ENCODE peak calls at places on chromosomes 7 and 10, in six cellular contexts. One of them, this sample, is unnamed. For H3K4me1 and H3K27me3, the result is how much of the 10 kb centered on the place peaks cover.

GRCh38 chr7:157806711-157807110 is 469.9 kb downstream of the DNAJB6 start:
- DNase-seq in IMR-90: no peak
- DNase-seq in stomach: no peak
- DNase-seq in astrocyte: no peak
- DNase-seq in gastrocnemius medialis: no peak
- DNase-seq in hepatocyte: no peak
- DNase-seq in this sample: no peak

GRCh38 chr7:89607797-89608196 is 546.5 kb upstream of the STEAP1 start:
- DNase-seq in IMR-90: no peak
- DNase-seq in stomach: no peak
- DNase-seq in astrocyte: no peak
- DNase-seq in gastrocnemius medialis: no peak
- DNase-seq in hepatocyte: no peak
- DNase-seq in this sample: no peak

GRCh38 chr10:79354141-79354540 is 6.9 kb downstream of the PPIF start:
- DNase-seq in IMR-90: no peak
- DNase-seq in stomach: no peak
- DNase-seq in astrocyte: no peak
- DNase-seq in gastrocnemius medialis: no peak
- DNase-seq in hepatocyte: no peak
- DNase-seq in this sample: no peak

GRCh38 chr10:30420774-30421173 is 13.2 kb upstream of the MAP3K8 start:
- DNase-seq in IMR-90: no peak
- DNase-seq in stomach: no peak
- DNase-seq in astrocyte: no peak
- DNase-seq in gastrocnemius medialis: no peak
- DNase-seq in hepatocyte: no peak
- DNase-seq in this sample: no peak

GRCh38 chr10:125089486-125089885 is 70.9 kb downstream of the CTBP2 start:
- DNase-seq in IMR-90: no peak
- DNase-seq in stomach: peak
- DNase-seq in astrocyte: no peak
- DNase-seq in gastrocnemius medialis: no peak
- DNase-seq in hepatocyte: no peak
- DNase-seq in this sample: no peak

GRCh38 chr7:130831817-130832481 is 97.9 kb upstream of the KLF14 start:
- DNase-seq in IMR-90: peak
- DNase-seq in stomach: no peak
- DNase-seq in astrocyte: no peak
- DNase-seq in gastrocnemius medialis: no peak
- DNase-seq in hepatocyte: peak
- DNase-seq in this sample: no peak

GRCh38 chr7:36439624-36440023 is 50.0 kb downstream of the ANLN start:
- DNase-seq in IMR-90: no peak
- DNase-seq in stomach: no peak
- DNase-seq in astrocyte: peak
- DNase-seq in gastrocnemius medialis: no peak
- DNase-seq in hepatocyte: no peak
- DNase-seq in this sample: no peak

GRCh38 chr10:69731184-69731583 is 70.5 kb upstream of the COL13A1 start:
- DNase-seq in IMR-90: peak
- DNase-seq in stomach: no peak
- DNase-seq in astrocyte: peak
- DNase-seq in gastrocnemius medialis: no peak
- DNase-seq in hepatocyte: peak
- DNase-seq in this sample: no peak

GRCh38 chr7:73892003-73892975 is 31.3 kb downstream of the TMEM270 start:
- DNase-seq in IMR-90: peak
- DNase-seq in stomach: peak
- DNase-seq in astrocyte: peak
- DNase-seq in gastrocnemius medialis: peak
- DNase-seq in hepatocyte: peak
- DNase-seq in this sample: no peak

GRCh38 chr7:25854059-25854458 is 297.9 kb upstream of the NFE2L3 start:
- DNase-seq in IMR-90: no peak
- DNase-seq in stomach: no peak
- DNase-seq in astrocyte: no peak
- DNase-seq in gastrocnemius medialis: no peak
- DNase-seq in hepatocyte: no peak
- DNase-seq in this sample: no peak

GRCh38 chr10:17643339-17643754 is 604 bp upstream of the STAM start:
- DNase-seq in IMR-90: peak
- DNase-seq in stomach: peak
- DNase-seq in astrocyte: peak
- DNase-seq in gastrocnemius medialis: peak
- DNase-seq in hepatocyte: peak
- DNase-seq in this sample: peak

GRCh38 chr10:86914734-86915133 is 42.7 kb downstream of the MMRN2 start:
- DNase-seq in IMR-90: peak
- DNase-seq in stomach: no peak
- DNase-seq in astrocyte: no peak
- DNase-seq in gastrocnemius medialis: no peak
- DNase-seq in hepatocyte: no peak
- DNase-seq in this sample: no peak

GRCh38 chr7:151306860-151307259 is 34.8 kb upstream of the NUB1 start:
- DNase-seq in IMR-90: no peak
- DNase-seq in stomach: no peak
- DNase-seq in astrocyte: no peak
- DNase-seq in gastrocnemius medialis: no peak
- DNase-seq in hepatocyte: no peak
- DNase-seq in this sample: no peak

GRCh38 chr7:116786791-116787443 is 75.5 kb upstream of the CAPZA2 start:
- DNase-seq in IMR-90: peak
- DNase-seq in stomach: no peak
- DNase-seq in astrocyte: no peak
- DNase-seq in gastrocnemius medialis: no peak
- DNase-seq in hepatocyte: no peak
- DNase-seq in this sample: no peak

GRCh38 chr7:87506243-87507180 is 31.0 kb upstream of the ABCB4 start:
- DNase-seq in IMR-90: peak
- DNase-seq in stomach: no peak
- DNase-seq in astrocyte: peak
- DNase-seq in gastrocnemius medialis: no peak
- DNase-seq in hepatocyte: no peak
- DNase-seq in this sample: no peak

GRCh38 chr7:81611040-81611439 is 158.8 kb downstream of the HGF start:
- DNase-seq in IMR-90: no peak
- DNase-seq in stomach: no peak
- DNase-seq in astrocyte: no peak
- DNase-seq in gastrocnemius medialis: no peak
- DNase-seq in hepatocyte: no peak
- DNase-seq in this sample: peak

GRCh38 chr7:4769753-4770152 is 5.7 kb upstream of the AP5Z1 start:
- DNase-seq in IMR-90: peak
- DNase-seq in stomach: peak
- DNase-seq in astrocyte: peak
- DNase-seq in gastrocnemius medialis: no peak
- DNase-seq in hepatocyte: no peak
- DNase-seq in this sample: no peak

GRCh38 chr10:24414597-24414996 is 205.7 kb downstream of the KIAA1217 start:
- DNase-seq in IMR-90: no peak
- DNase-seq in stomach: no peak
- DNase-seq in astrocyte: no peak
- DNase-seq in gastrocnemius medialis: no peak
- DNase-seq in hepatocyte: no peak
- DNase-seq in this sample: no peak

GRCh38 chr7:143934526-143935340 is at the start of gene OR2F2:
- DNase-seq in IMR-90: peak
- DNase-seq in stomach: no peak
- DNase-seq in astrocyte: peak
- DNase-seq in gastrocnemius medialis: no peak
- DNase-seq in hepatocyte: no peak
- DNase-seq in this sample: no peak

GRCh38 chr7:113561446-113561845 is 357.4 kb downstream of the PPP1R3A start:
- DNase-seq in IMR-90: peak
- DNase-seq in stomach: no peak
- DNase-seq in astrocyte: peak
- DNase-seq in gastrocnemius medialis: no peak
- DNase-seq in hepatocyte: no peak
- DNase-seq in this sample: no peak

GRCh38 chr7:105473163-105473562 is 48.9 kb downstream of the PUS7 start:
- DNase-seq in IMR-90: peak
- DNase-seq in stomach: no peak
- DNase-seq in astrocyte: peak
- DNase-seq in gastrocnemius medialis: peak
- DNase-seq in hepatocyte: peak
- DNase-seq in this sample: no peak

GRCh38 chr7:27174077-27175004 is at the start of gene HOXA10:
- DNase-seq in IMR-90: no peak
- DNase-seq in stomach: peak
- DNase-seq in astrocyte: no peak
- DNase-seq in gastrocnemius medialis: peak
- DNase-seq in hepatocyte: no peak
- DNase-seq in this sample: peak

GRCh38 chr7:50274361-50274760 is 30.2 kb upstream of the IKZF1 start:
- DNase-seq in IMR-90: no peak
- DNase-seq in stomach: no peak
- DNase-seq in astrocyte: no peak
- DNase-seq in gastrocnemius medialis: no peak
- DNase-seq in hepatocyte: no peak
- DNase-seq in this sample: no peak

GRCh38 chr7:50275430-50275829 is 29.1 kb upstream of the IKZF1 start:
- DNase-seq in IMR-90: no peak
- DNase-seq in stomach: no peak
- DNase-seq in astrocyte: no peak
- DNase-seq in gastrocnemius medialis: no peak
- DNase-seq in hepatocyte: no peak
- DNase-seq in this sample: no peak

GRCh38 chr7:50273870-50274269 is 30.6 kb upstream of the IKZF1 start:
- DNase-seq in IMR-90: no peak
- DNase-seq in stomach: no peak
- DNase-seq in astrocyte: no peak
- DNase-seq in gastrocnemius medialis: no peak
- DNase-seq in hepatocyte: no peak
- DNase-seq in this sample: no peak

GRCh38 chr7:50272808-50273207 is 31.7 kb upstream of the IKZF1 start:
- DNase-seq in IMR-90: no peak
- DNase-seq in stomach: no peak
- DNase-seq in astrocyte: no peak
- DNase-seq in gastrocnemius medialis: no peak
- DNase-seq in hepatocyte: no peak
- DNase-seq in this sample: no peak

DNA sequence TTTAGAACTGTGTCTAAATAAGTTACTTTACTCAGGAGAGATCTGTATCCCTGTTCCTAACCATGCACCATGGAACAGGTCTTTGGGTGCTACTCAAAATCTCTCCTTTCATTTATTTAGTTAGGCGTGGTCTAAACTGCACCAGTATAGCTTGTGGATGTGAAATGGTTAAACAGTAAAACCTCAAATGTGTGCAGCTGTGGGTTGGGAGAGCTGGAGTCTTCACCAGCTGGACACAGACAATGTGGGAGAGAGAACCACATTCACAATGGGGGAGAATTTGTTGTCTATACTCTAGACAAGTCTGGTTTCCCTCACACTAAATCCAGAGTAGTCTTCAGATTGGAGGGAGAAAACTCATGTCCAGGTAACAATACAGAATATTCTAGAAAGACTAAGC is 31.2 kb upstream of the IKZF1 start:
- DNase-seq in IMR-90: no peak
- DNase-seq in stomach: no peak
- DNase-seq in astrocyte: no peak
- DNase-seq in gastrocnemius medialis: no peak
- DNase-seq in hepatocyte: no peak
- DNase-seq in this sample: no peak
- H3K4me1 ChIP-seq in IMR-90: under half
- H3K4me1 ChIP-seq in stomach: under half
- H3K4me1 ChIP-seq in astrocyte: under half
- H3K4me1 ChIP-seq in gastrocnemius medialis: under half
- H3K4me1 ChIP-seq in hepatocyte: under half
- H3K4me1 ChIP-seq in this sample: under half

GRCh38 chr10:13472359-13472758 is 56.5 kb downstream of the BEND7 start:
- DNase-seq in IMR-90: no peak
- DNase-seq in stomach: no peak
- DNase-seq in astrocyte: no peak
- DNase-seq in gastrocnemius medialis: no peak
- DNase-seq in hepatocyte: no peak
- DNase-seq in this sample: no peak

GRCh38 chr10:13473986-13474385 is 54.8 kb downstream of the BEND7 start:
- DNase-seq in IMR-90: no peak
- DNase-seq in stomach: no peak
- DNase-seq in astrocyte: no peak
- DNase-seq in gastrocnemius medialis: no peak
- DNase-seq in hepatocyte: no peak
- DNase-seq in this sample: no peak

GRCh38 chr10:13475124-13475523 is 53.7 kb downstream of the BEND7 start:
- DNase-seq in IMR-90: no peak
- DNase-seq in stomach: no peak
- DNase-seq in astrocyte: no peak
- DNase-seq in gastrocnemius medialis: no peak
- DNase-seq in hepatocyte: no peak
- DNase-seq in this sample: no peak

GRCh38 chr10:13470270-13470669 is 58.5 kb downstream of the BEND7 start:
- DNase-seq in IMR-90: no peak
- DNase-seq in stomach: no peak
- DNase-seq in astrocyte: no peak
- DNase-seq in gastrocnemius medialis: no peak
- DNase-seq in hepatocyte: no peak
- DNase-seq in this sample: no peak
- TF ChIP-seq CTCF in IMR-90: no peak
- TF ChIP-seq CTCF in stomach: no peak
- TF ChIP-seq CTCF in astrocyte: no peak
- TF ChIP-seq CTCF in gastrocnemius medialis: no peak
- TF ChIP-seq CTCF in hepatocyte: no peak
- TF ChIP-seq CTCF in this sample: peak

DNA sequence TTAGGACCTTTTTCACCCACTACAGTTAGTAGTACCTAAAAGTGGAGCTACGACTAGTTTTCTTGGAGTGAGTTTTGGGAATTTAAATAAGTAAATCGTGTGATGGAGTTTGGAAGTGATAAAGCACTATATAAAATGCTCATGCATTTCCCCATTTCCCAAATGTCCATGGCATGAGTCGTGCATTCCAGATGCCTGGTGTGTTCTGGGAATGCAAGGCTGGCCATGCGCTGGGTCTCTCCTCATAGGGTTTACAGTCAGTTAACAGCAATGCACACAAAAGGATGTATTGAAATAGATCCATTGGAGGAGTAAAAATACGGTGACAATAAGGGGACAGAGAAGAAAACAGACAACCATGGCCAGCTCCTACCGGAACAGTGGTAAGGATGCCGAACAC is 149.8 kb downstream of the DPP6 start:
- DNase-seq in IMR-90: no peak
- DNase-seq in stomach: no peak
- DNase-seq in astrocyte: no peak
- DNase-seq in gastrocnemius medialis: no peak
- DNase-seq in hepatocyte: no peak
- DNase-seq in this sample: no peak
- H3K27me3 ChIP-seq in IMR-90: under half
- H3K27me3 ChIP-seq in stomach: under half
- H3K27me3 ChIP-seq in astrocyte: under half
- H3K27me3 ChIP-seq in gastrocnemius medialis: under half
- H3K27me3 ChIP-seq in hepatocyte: under half
- H3K27me3 ChIP-seq in this sample: under half

DNA sequence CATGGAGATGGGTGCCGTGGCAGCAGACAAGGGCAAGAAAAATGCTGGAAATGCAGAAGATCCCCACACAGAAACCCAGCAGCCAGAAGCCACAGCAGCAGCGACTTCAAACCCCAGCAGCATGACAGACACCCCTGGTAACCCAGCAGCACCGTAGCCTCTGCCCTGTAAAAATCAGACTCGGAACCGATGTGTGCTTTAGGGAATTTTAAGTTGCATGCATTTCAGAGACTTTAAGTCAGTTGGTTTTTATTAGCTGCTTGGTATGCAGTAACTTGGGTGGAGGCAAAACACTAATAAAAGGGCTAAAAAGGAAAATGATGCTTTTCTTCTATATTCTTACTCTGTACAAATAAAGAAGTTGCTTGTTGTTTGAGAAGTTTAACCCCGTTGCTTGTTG is 25.9 kb downstream of the BAG3 start:
- DNase-seq in IMR-90: no peak
- DNase-seq in stomach: no peak
- DNase-seq in astrocyte: no peak
- DNase-seq in gastrocnemius medialis: no peak
- DNase-seq in hepatocyte: no peak
- DNase-seq in this sample: no peak
- H3K4me1 ChIP-seq in IMR-90: under half
- H3K4me1 ChIP-seq in stomach: under half
- H3K4me1 ChIP-seq in astrocyte: under half
- H3K4me1 ChIP-seq in gastrocnemius medialis: half or more
- H3K4me1 ChIP-seq in hepatocyte: under half
- H3K4me1 ChIP-seq in this sample: half or more